ENCODE peak calls at places on chromosomes 2 and 18, in eight cellular contexts. F is GM12865, R is ovary, I is osteoblast, B is left ventricle myocardium inferior, G is neural progenitor cell, H is astrocyte of the spinal cord, X is kidney epithelial cell. P is an unnamed sample.

GRCh38 chr2:182866095-182866460 is 359 bp downstream of the FRZB start:
- DNase-seq in F (no peak), R (peak; percentile 49), I (no peak), B (no peak), G (peak; percentile 56), H (peak; percentile 17), X (no peak), P (no peak)

GRCh38 chr2:191811807-191812602 is 34.9 kb downstream of the CAVIN2 start:
- DNase-seq in F (peak; percentile 61), R (peak; percentile 76), I (peak; percentile 53), B (peak; percentile 33), G (peak; percentile 70), H (peak; percentile 80), X (no peak), P (no peak)

GRCh38 chr2:62014102-62014501 is 108.6 kb downstream of the COMMD1 start:
- DNase-seq in F (no peak), R (peak; percentile 62), I (peak; percentile 58), B (peak; percentile 78), G (peak; percentile 34), H (peak; percentile 83), X (no peak), P (peak; percentile 70)

GRCh38 chr2:68734688-68735525 is at the start of gene ARHGAP25:
- DNase-seq in F (peak; percentile 83), R (no peak), I (no peak), B (no peak), G (no peak), H (no peak), X (no peak), P (no peak)

GRCh38 chr2:105746177-105747080 is 1.7 kb downstream of the NCK2 start:
- DNase-seq in F (peak; percentile 92), R (peak; percentile 58), I (peak; percentile 71), B (peak; percentile 58), G (peak; percentile 76), H (no peak), X (no peak), P (no peak)

GRCh38 chr2:96233880-96234316 is 25.3 kb upstream of the STARD7 start:
- DNase-seq in F (peak; percentile 81), R (no peak), I (peak; percentile 14), B (no peak), G (no peak), H (no peak), X (no peak), P (no peak)

GRCh38 chr2:71101656-71102055 is 28.4 kb downstream of the MCEE start:
- DNase-seq in F (no peak), R (no peak), I (peak; percentile 82), B (no peak), G (no peak), H (peak; percentile 96), X (peak; percentile 9), P (peak; percentile 61)

GRCh38 chr2:240138275-240138984 is 2.0 kb downstream of the OTOS start:
- DNase-seq in F (no peak), R (peak; percentile 32), I (peak; percentile 84), B (no peak), G (no peak), H (no peak), X (no peak), P (no peak)

GRCh38 chr2:44244135-44244871 is 31.0 kb upstream of the SLC3A1 start:
- DNase-seq in F (peak; percentile 80), R (no peak), I (peak; percentile 0), B (peak; percentile 37), G (peak; percentile 83), H (peak; percentile 80), X (peak; percentile 39), P (no peak)

GRCh38 chr2:83055338-83056010 is 1403.6 kb downstream of the SUCLG1 start:
- DNase-seq in F (no peak), R (no peak), I (peak; percentile 14), B (no peak), G (no peak), H (peak; percentile 85), X (peak; percentile 88), P (peak; percentile 75)

GRCh38 chr2:68418855-68419254 is 48.2 kb downstream of the FBXO48 start:
- DNase-seq in F (no peak), R (no peak), I (no peak), B (no peak), G (peak; percentile 26), H (no peak), X (no peak), P (no peak)

GRCh38 chr2:163471947-163472346 is 263.9 kb downstream of the FIGN start:
- DNase-seq in F (no peak), R (no peak), I (no peak), B (no peak), G (peak; percentile 37), H (peak; percentile 40), X (no peak), P (no peak)

GRCh38 chr2:181892795-181893435 is 1.4 kb downstream of the ITPRID2 start:
- DNase-seq in F (no peak), R (no peak), I (peak; percentile 83), B (no peak), G (no peak), H (peak; percentile 58), X (no peak), P (peak; percentile 28)

GRCh38 chr2:20611077-20611843 is 39.6 kb downstream of the HS1BP3 start:
- DNase-seq in F (no peak), R (peak; percentile 87), I (peak; percentile 95), B (peak; percentile 78), G (no peak), H (peak; percentile 97), X (no peak), P (no peak)

GRCh38 chr2:29603341-29603740 is 318.0 kb downstream of the ALK start:
- DNase-seq in F (no peak), R (no peak), I (no peak), B (no peak), G (no peak), H (no peak), X (no peak), P (no peak)

GRCh38 chr2:25618676-25619075 is 54.7 kb downstream of the DTNB start:
- DNase-seq in F (no peak), R (no peak), I (peak; percentile 82), B (no peak), G (no peak), H (peak; percentile 87), X (peak; percentile 44), P (no peak)

GRCh38 chr2:109164739-109165221 is 35.8 kb downstream of the SH3RF3 start:
- DNase-seq in F (no peak), R (peak; percentile 43), I (peak; percentile 90), B (no peak), G (no peak), H (peak; percentile 74), X (no peak), P (no peak)

GRCh38 chr2:160375037-160375436 is 118.6 kb downstream of the RBMS1 start:
- DNase-seq in F (no peak), R (no peak), I (no peak), B (no peak), G (no peak), H (peak; percentile 68), X (no peak), P (no peak)

GRCh38 chr2:176753752-176754474 is 458.7 kb upstream of the HNRNPA3 start:
- DNase-seq in F (no peak), R (no peak), I (no peak), B (peak; percentile 19), G (no peak), H (no peak), X (no peak), P (no peak)

GRCh38 chr2:43230481-43230880 is 4.1 kb upstream of the ZFP36L2 start:
- DNase-seq in F (no peak), R (no peak), I (no peak), B (no peak), G (peak; percentile 36), H (no peak), X (no peak), P (no peak)
- H3K4me3 ChIP-seq in F (no peak overlapping the region), R (no peak overlapping the region), I (no peak overlapping the region), B (no peak overlapping the region), G (no peak overlapping the region), H (no peak overlapping the region), X (no peak overlapping the region), P (no peak overlapping the region)

GRCh38 chr2:42182654-42183308 is 13.6 kb downstream of the EML4 start:
- DNase-seq in F (no peak), R (no peak), I (no peak), B (no peak), G (no peak), H (no peak), X (no peak), P (no peak)

GRCh38 chr2:42183775-42184174 is 14.6 kb downstream of the EML4 start:
- DNase-seq in F (peak; percentile 29), R (no peak), I (no peak), B (no peak), G (no peak), H (no peak), X (no peak), P (no peak)

GRCh38 chr2:42185200-42185921 is 16.2 kb downstream of the EML4 start:
- DNase-seq in F (no peak), R (no peak), I (no peak), B (no peak), G (no peak), H (no peak), X (no peak), P (no peak)

GRCh38 chr2:42186378-42186777 is 17.2 kb downstream of the EML4 start:
- DNase-seq in F (no peak), R (no peak), I (no peak), B (no peak), G (no peak), H (no peak), X (no peak), P (no peak)

GRCh38 chr2:42184346-42184745 is 15.2 kb downstream of the EML4 start:
- DNase-seq in F (no peak), R (no peak), I (no peak), B (no peak), G (no peak), H (no peak), X (no peak), P (no peak)
- TF ChIP-seq CTCF in F (no peak), R (no peak), I (no peak), B (no peak), G (no peak), H (no peak), X (no peak), P (no peak)

GRCh38 chr18:58272779-58273500 is 228.9 kb downstream of the NEDD4L start:
- DNase-seq in F (peak; percentile 13), R (no peak), I (no peak), B (no peak), G (no peak), H (no peak), X (no peak), P (no peak)

GRCh38 chr18:58277457-58277739 is 233.4 kb downstream of the NEDD4L start:
- DNase-seq in F (no peak), R (no peak), I (no peak), B (no peak), G (no peak), H (no peak), X (no peak), P (no peak)

GRCh38 chr18:58280159-58280540 is 236.1 kb downstream of the NEDD4L start:
- DNase-seq in F (no peak), R (no peak), I (no peak), B (no peak), G (no peak), H (no peak), X (no peak), P (no peak)

GRCh38 chr18:58279504-58280158 is 235.6 kb downstream of the NEDD4L start:
- DNase-seq in F (no peak), R (no peak), I (no peak), B (no peak), G (no peak), H (no peak), X (no peak), P (no peak)

GRCh38 chr18:58276640-58277456 is 232.8 kb downstream of the NEDD4L start:
- DNase-seq in F (no peak), R (no peak), I (no peak), B (no peak), G (peak; percentile 52), H (no peak), X (no peak), P (no peak)
- H3K4me3 ChIP-seq in F (no peak overlapping the region), R (no peak overlapping the region), I (no peak overlapping the region), B (peak overlapping the region; percentile 45), G (no peak overlapping the region), H (no peak overlapping the region), X (no peak overlapping the region), P (no peak overlapping the region)

GRCh38 chr18:63022429-63023022 is 297.0 kb downstream of the BCL2 start:
- DNase-seq in F (no peak), R (no peak), I (peak; percentile 38), B (no peak), G (peak; percentile 59), H (no peak), X (no peak), P (no peak)
- TF ChIP-seq CTCF in F (peak; percentile 31), R (no peak), I (peak; percentile 20), B (peak; percentile 62), G (peak; percentile 73), H (peak; percentile 52), X (peak; percentile 52), P (peak; percentile 47)